ENCODE peak calls at places on chromosomes 2 and 18, in eight cellular contexts. One of them, this sample, is unnamed.

GRCh38 chr18:75384144-75384543 is 43.4 kb downstream of the SMIM21 start:
- DNase-seq in activated CD8-positive, alpha-beta memory T cell treated with anti-CD3 and anti-CD28 coated beads for 48 hours: no peak
- DNase-seq in stromal cell of bone marrow: no peak
- DNase-seq in activated CD4-positive, CD25-positive, alpha-beta regulatory T cell: no peak
- DNase-seq in left ventricle myocardium inferior: no peak
- DNase-seq in EH: no peak
- DNase-seq in stimulated activated CD4-positive, alpha-beta T cell treated with anti-CD3 and anti-CD28 coated beads, Interleukin-15, amount 100 ng/mL, for 1 hour: no peak
- DNase-seq in activated naive CD4-positive, alpha-beta T cell treated with Interleukin-2 at 50 U/mL for 16 hours: no peak
- DNase-seq in this sample: no peak

GRCh38 chr2:240423788-240424191 is 11.7 kb upstream of the GPC1 start:
- DNase-seq in activated CD8-positive, alpha-beta memory T cell treated with anti-CD3 and anti-CD28 coated beads for 48 hours: no peak
- DNase-seq in left ventricle myocardium inferior: peak; percentile 3
- DNase-seq in EH: no peak
- DNase-seq in stimulated activated CD4-positive, alpha-beta T cell treated with anti-CD3 and anti-CD28 coated beads, Interleukin-15, amount 100 ng/mL, for 1 hour: no peak
- DNase-seq in activated naive CD4-positive, alpha-beta T cell treated with Interleukin-2 at 50 U/mL for 16 hours: no peak
- DNase-seq in activated CD4-positive, CD25-positive, alpha-beta regulatory T cell: no peak
- DNase-seq in stromal cell of bone marrow: no peak
- DNase-seq in this sample: no peak

GRCh38 chr2:163698857-163699256 is 37.0 kb downstream of the FIGN start:
- DNase-seq in activated CD4-positive, CD25-positive, alpha-beta regulatory T cell: no peak
- DNase-seq in left ventricle myocardium inferior: no peak
- DNase-seq in stromal cell of bone marrow: no peak
- DNase-seq in activated naive CD4-positive, alpha-beta T cell treated with Interleukin-2 at 50 U/mL for 16 hours: no peak
- DNase-seq in stimulated activated CD4-positive, alpha-beta T cell treated with anti-CD3 and anti-CD28 coated beads, Interleukin-15, amount 100 ng/mL, for 1 hour: no peak
- DNase-seq in EH: peak; percentile 22
- DNase-seq in activated CD8-positive, alpha-beta memory T cell treated with anti-CD3 and anti-CD28 coated beads for 48 hours: no peak
- DNase-seq in this sample: no peak

GRCh38 chr18:36006997-36007396 is 34.5 kb downstream of the RMP24 start:
- DNase-seq in left ventricle myocardium inferior: no peak
- DNase-seq in activated CD8-positive, alpha-beta memory T cell treated with anti-CD3 and anti-CD28 coated beads for 48 hours: no peak
- DNase-seq in EH: no peak
- DNase-seq in activated naive CD4-positive, alpha-beta T cell treated with Interleukin-2 at 50 U/mL for 16 hours: no peak
- DNase-seq in stimulated activated CD4-positive, alpha-beta T cell treated with anti-CD3 and anti-CD28 coated beads, Interleukin-15, amount 100 ng/mL, for 1 hour: no peak
- DNase-seq in activated CD4-positive, CD25-positive, alpha-beta regulatory T cell: no peak
- DNase-seq in stromal cell of bone marrow: no peak
- DNase-seq in this sample: no peak

GRCh38 chr2:175126661-175127060 is 41.3 kb downstream of the ATF2 start:
- DNase-seq in activated CD8-positive, alpha-beta memory T cell treated with anti-CD3 and anti-CD28 coated beads for 48 hours: no peak
- DNase-seq in left ventricle myocardium inferior: no peak
- DNase-seq in stimulated activated CD4-positive, alpha-beta T cell treated with anti-CD3 and anti-CD28 coated beads, Interleukin-15, amount 100 ng/mL, for 1 hour: no peak
- DNase-seq in stromal cell of bone marrow: no peak
- DNase-seq in activated CD4-positive, CD25-positive, alpha-beta regulatory T cell: no peak
- DNase-seq in activated naive CD4-positive, alpha-beta T cell treated with Interleukin-2 at 50 U/mL for 16 hours: no peak
- DNase-seq in EH: no peak
- DNase-seq in this sample: no peak

GRCh38 chr2:84970266-84970955 is 550 bp upstream of the KCMF1 start:
- DNase-seq in activated CD4-positive, CD25-positive, alpha-beta regulatory T cell: peak; percentile 31
- DNase-seq in stromal cell of bone marrow: peak; percentile 16
- DNase-seq in activated CD8-positive, alpha-beta memory T cell treated with anti-CD3 and anti-CD28 coated beads for 48 hours: peak; percentile 52
- DNase-seq in left ventricle myocardium inferior: peak; percentile 64
- DNase-seq in EH: peak; percentile 60
- DNase-seq in activated naive CD4-positive, alpha-beta T cell treated with Interleukin-2 at 50 U/mL for 16 hours: peak; percentile 62
- DNase-seq in stimulated activated CD4-positive, alpha-beta T cell treated with anti-CD3 and anti-CD28 coated beads, Interleukin-15, amount 100 ng/mL, for 1 hour: peak; percentile 38
- DNase-seq in this sample: no peak

GRCh38 chr2:159600752-159601151 is 15.6 kb downstream of the BAZ2B start:
- DNase-seq in activated CD8-positive, alpha-beta memory T cell treated with anti-CD3 and anti-CD28 coated beads for 48 hours: no peak
- DNase-seq in EH: peak; percentile 39
- DNase-seq in activated naive CD4-positive, alpha-beta T cell treated with Interleukin-2 at 50 U/mL for 16 hours: no peak
- DNase-seq in stimulated activated CD4-positive, alpha-beta T cell treated with anti-CD3 and anti-CD28 coated beads, Interleukin-15, amount 100 ng/mL, for 1 hour: no peak
- DNase-seq in stromal cell of bone marrow: no peak
- DNase-seq in activated CD4-positive, CD25-positive, alpha-beta regulatory T cell: no peak
- DNase-seq in left ventricle myocardium inferior: no peak
- DNase-seq in this sample: no peak

GRCh38 chr2:46645681-46646162 is 166.4 kb downstream of the TMEM247 start:
- DNase-seq in activated CD8-positive, alpha-beta memory T cell treated with anti-CD3 and anti-CD28 coated beads for 48 hours: no peak
- DNase-seq in EH: peak; percentile 96
- DNase-seq in stimulated activated CD4-positive, alpha-beta T cell treated with anti-CD3 and anti-CD28 coated beads, Interleukin-15, amount 100 ng/mL, for 1 hour: no peak
- DNase-seq in activated CD4-positive, CD25-positive, alpha-beta regulatory T cell: no peak
- DNase-seq in activated naive CD4-positive, alpha-beta T cell treated with Interleukin-2 at 50 U/mL for 16 hours: no peak
- DNase-seq in stromal cell of bone marrow: peak; percentile 79
- DNase-seq in left ventricle myocardium inferior: peak; percentile 35
- DNase-seq in this sample: no peak

GRCh38 chr2:8657423-8658062 is 24.3 kb upstream of the ID2 start:
- DNase-seq in stromal cell of bone marrow: no peak
- DNase-seq in activated naive CD4-positive, alpha-beta T cell treated with Interleukin-2 at 50 U/mL for 16 hours: no peak
- DNase-seq in left ventricle myocardium inferior: no peak
- DNase-seq in EH: no peak
- DNase-seq in activated CD8-positive, alpha-beta memory T cell treated with anti-CD3 and anti-CD28 coated beads for 48 hours: no peak
- DNase-seq in activated CD4-positive, CD25-positive, alpha-beta regulatory T cell: no peak
- DNase-seq in stimulated activated CD4-positive, alpha-beta T cell treated with anti-CD3 and anti-CD28 coated beads, Interleukin-15, amount 100 ng/mL, for 1 hour: no peak
- DNase-seq in this sample: no peak

GRCh38 chr2:54416166-54416798 is 39.8 kb upstream of the SPTBN1 start:
- DNase-seq in stimulated activated CD4-positive, alpha-beta T cell treated with anti-CD3 and anti-CD28 coated beads, Interleukin-15, amount 100 ng/mL, for 1 hour: no peak
- DNase-seq in activated CD8-positive, alpha-beta memory T cell treated with anti-CD3 and anti-CD28 coated beads for 48 hours: no peak
- DNase-seq in stromal cell of bone marrow: no peak
- DNase-seq in EH: no peak
- DNase-seq in left ventricle myocardium inferior: peak; percentile 33
- DNase-seq in activated naive CD4-positive, alpha-beta T cell treated with Interleukin-2 at 50 U/mL for 16 hours: no peak
- DNase-seq in activated CD4-positive, CD25-positive, alpha-beta regulatory T cell: no peak
- DNase-seq in this sample: no peak

GRCh38 chr2:36352024-36352398 is 3.6 kb upstream of the CRIM1 start:
- DNase-seq in stromal cell of bone marrow: no peak
- DNase-seq in activated CD4-positive, CD25-positive, alpha-beta regulatory T cell: no peak
- DNase-seq in activated CD8-positive, alpha-beta memory T cell treated with anti-CD3 and anti-CD28 coated beads for 48 hours: no peak
- DNase-seq in stimulated activated CD4-positive, alpha-beta T cell treated with anti-CD3 and anti-CD28 coated beads, Interleukin-15, amount 100 ng/mL, for 1 hour: no peak
- DNase-seq in EH: peak; percentile 69
- DNase-seq in activated naive CD4-positive, alpha-beta T cell treated with Interleukin-2 at 50 U/mL for 16 hours: no peak
- DNase-seq in left ventricle myocardium inferior: no peak
- DNase-seq in this sample: no peak

This sample was measured in GOT3.